ENCODE peak calls at places on chromosomes 5 and 9, in seven cellular contexts. X, W, O, L, N, A and H are unnamed samples.

GRCh38 chr9:116154976-116155699 is 1.5 kb downstream of the PAPPA start:
- DNase-seq in O (peak; percentile 29), A (no peak), W (no peak), X (peak; percentile 82), N (peak; percentile 91), L (no peak), H (peak; percentile 30)

GRCh38 chr5:174626521-174626920 is 97.9 kb upstream of the MSX2 start:
- DNase-seq in L (no peak), N (no peak), O (no peak), X (no peak), A (no peak), W (no peak), H (no peak)

GRCh38 chr9:88949425-88949824 is 41.8 kb upstream of the S1PR3 start:
- DNase-seq in W (no peak), X (peak; percentile 52), L (no peak), A (no peak), O (no peak), N (peak; percentile 17), H (no peak)

GRCh38 chr9:99105152-99106043 is 485 bp downstream of the TGFBR1 start:
- DNase-seq in O (peak; percentile 52), X (peak; percentile 73), N (peak; percentile 83), W (peak; percentile 58), A (peak; percentile 72), L (no peak), H (peak; percentile 58)

GRCh38 chr9:114774504-114774903 is 31.3 kb downstream of the TNFSF15 start:
- DNase-seq in O (no peak), N (no peak), W (no peak), A (no peak), X (no peak), L (no peak), H (no peak)

GRCh38 chr9:127021664-127022337 is 100.6 kb downstream of the ANGPTL2 start:
- DNase-seq in A (peak; percentile 10), X (peak; percentile 100), O (no peak), L (no peak), N (peak; percentile 76), W (no peak), H (no peak)

GRCh38 chr5:172816887-172817418 is 17.1 kb upstream of the ERGIC1 start:
- DNase-seq in O (no peak), W (no peak), A (peak; percentile 45), X (peak; percentile 93), L (no peak), N (peak; percentile 83), H (no peak)

GRCh38 chr5:10248378-10249260 is 1.1 kb downstream of the ATPSCKMT start:
- DNase-seq in L (no peak), A (no peak), N (no peak), W (no peak), X (no peak), O (no peak), H (no peak)

GRCh38 chr5:162591724-162592123 is 524.2 kb downstream of the GABRG2 start:
- DNase-seq in A (no peak), X (no peak), N (no peak), W (no peak), L (no peak), O (no peak), H (peak; percentile 4)

GRCh38 chr9:134698587-134699342 is 57.2 kb downstream of the COL5A1 start:
- DNase-seq in L (peak; percentile 82), W (peak; percentile 84), O (peak; percentile 95), X (peak; percentile 36), N (peak; percentile 69), A (peak; percentile 74), H (peak; percentile 94)

GRCh38 chr9:12818431-12819000 is 43.7 kb downstream of the LURAP1L start:
- DNase-seq in X (peak; percentile 34), W (no peak), N (peak; percentile 63), A (peak; percentile 60), O (peak; percentile 32), L (no peak), H (peak; percentile 46)

GRCh38 chr5:123722451-123722850 is 210.5 kb downstream of the CSNK1G3 start:
- DNase-seq in W (no peak), X (no peak), A (no peak), N (no peak), L (no peak), O (no peak), H (no peak)

DNA sequence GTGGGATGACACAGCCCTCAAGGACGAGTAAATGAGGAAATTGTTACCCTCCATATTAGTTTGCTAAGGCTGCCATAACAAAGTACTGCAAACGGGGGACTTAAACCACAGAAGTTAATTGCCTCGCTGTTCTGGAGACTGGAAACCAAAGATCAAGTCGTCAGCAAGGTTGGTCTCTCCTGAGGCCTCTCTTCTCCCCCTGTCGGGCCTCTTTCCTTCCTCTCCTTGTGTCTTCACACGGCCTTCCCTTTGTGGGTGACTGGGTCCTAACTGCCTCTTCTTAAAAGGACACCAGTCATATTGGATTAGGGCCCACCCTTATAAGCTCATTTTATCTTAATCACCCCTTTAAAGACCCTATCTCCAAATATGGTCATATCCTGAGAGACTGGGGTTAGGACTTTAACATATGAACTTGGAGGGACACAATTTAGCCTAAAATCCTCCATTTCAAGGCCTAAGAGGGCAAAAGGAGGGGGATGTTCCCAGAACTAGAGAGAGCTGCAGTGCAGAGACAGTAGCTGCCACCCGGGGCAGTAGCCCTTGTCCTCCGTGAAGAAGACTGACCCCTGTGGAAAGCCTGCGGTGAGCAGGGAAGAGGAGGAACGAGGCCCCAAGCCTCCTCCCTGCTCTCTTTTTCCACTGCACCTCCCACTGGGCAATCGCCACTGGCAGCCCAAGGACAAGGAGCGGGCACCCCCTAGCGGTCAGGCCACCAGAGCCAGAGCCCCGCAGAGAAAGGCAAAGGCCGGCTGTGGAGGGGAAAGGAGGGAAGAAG is 35.0 kb downstream of the CFAP90 start:
- DNase-seq in X (peak; percentile 39), L (peak; percentile 77), N (peak; percentile 64), A (peak; percentile 78), W (peak; percentile 82), O (peak; percentile 95), H (peak; percentile 98)
- H2BK120ac ChIP-seq in X (no peak overlapping the region), L (no peak overlapping the region), N (no peak overlapping the region), A (no peak overlapping the region), W (no peak overlapping the region), O (no peak overlapping the region), H (no peak overlapping the region)

GRCh38 chr5:142872217-142872616 is 102.0 kb downstream of the ARHGAP26 start:
- DNase-seq in N (no peak), X (no peak), W (no peak), A (no peak), L (no peak), O (no peak), H (no peak)

GRCh38 chr5:142876817-142877216 is 106.6 kb downstream of the ARHGAP26 start:
- DNase-seq in O (no peak), W (no peak), N (no peak), A (no peak), L (no peak), X (no peak), H (no peak)

GRCh38 chr5:142872795-142873194 is 102.6 kb downstream of the ARHGAP26 start:
- DNase-seq in L (no peak), A (peak; percentile 58), N (peak; percentile 36), X (peak; percentile 65), O (no peak), W (no peak), H (peak; percentile 59)

GRCh38 chr5:142873831-142874230 is 103.7 kb downstream of the ARHGAP26 start:
- DNase-seq in X (no peak), A (no peak), W (no peak), O (no peak), L (no peak), N (no peak), H (no peak)

DNA sequence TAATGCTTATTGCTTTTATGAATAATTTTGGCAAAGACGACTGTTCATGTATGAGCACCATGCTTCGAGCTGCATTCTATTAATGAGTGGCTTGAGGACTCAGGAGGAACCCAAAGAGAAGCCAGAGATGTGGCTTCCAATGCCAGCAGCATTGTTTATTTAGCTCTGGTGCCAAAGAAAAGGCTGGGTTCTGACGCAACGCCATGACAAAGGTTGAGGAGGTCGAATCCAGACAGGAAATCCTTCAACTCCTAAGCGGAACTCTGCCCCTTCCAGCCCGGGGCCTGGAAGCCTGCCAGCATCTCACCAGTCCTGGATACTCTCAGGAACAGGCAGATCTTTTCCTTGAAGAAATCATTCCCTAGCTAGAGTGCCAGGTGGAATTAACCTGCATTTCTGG is 104.4 kb downstream of the ARHGAP26 start:
- DNase-seq in O (no peak), A (no peak), W (no peak), N (no peak), L (no peak), X (no peak), H (no peak)
- H2BK120ac ChIP-seq in O (no peak overlapping the region), A (no peak overlapping the region), W (no peak overlapping the region), N (no peak overlapping the region), L (no peak overlapping the region), X (no peak overlapping the region), H (no peak overlapping the region)

DNA sequence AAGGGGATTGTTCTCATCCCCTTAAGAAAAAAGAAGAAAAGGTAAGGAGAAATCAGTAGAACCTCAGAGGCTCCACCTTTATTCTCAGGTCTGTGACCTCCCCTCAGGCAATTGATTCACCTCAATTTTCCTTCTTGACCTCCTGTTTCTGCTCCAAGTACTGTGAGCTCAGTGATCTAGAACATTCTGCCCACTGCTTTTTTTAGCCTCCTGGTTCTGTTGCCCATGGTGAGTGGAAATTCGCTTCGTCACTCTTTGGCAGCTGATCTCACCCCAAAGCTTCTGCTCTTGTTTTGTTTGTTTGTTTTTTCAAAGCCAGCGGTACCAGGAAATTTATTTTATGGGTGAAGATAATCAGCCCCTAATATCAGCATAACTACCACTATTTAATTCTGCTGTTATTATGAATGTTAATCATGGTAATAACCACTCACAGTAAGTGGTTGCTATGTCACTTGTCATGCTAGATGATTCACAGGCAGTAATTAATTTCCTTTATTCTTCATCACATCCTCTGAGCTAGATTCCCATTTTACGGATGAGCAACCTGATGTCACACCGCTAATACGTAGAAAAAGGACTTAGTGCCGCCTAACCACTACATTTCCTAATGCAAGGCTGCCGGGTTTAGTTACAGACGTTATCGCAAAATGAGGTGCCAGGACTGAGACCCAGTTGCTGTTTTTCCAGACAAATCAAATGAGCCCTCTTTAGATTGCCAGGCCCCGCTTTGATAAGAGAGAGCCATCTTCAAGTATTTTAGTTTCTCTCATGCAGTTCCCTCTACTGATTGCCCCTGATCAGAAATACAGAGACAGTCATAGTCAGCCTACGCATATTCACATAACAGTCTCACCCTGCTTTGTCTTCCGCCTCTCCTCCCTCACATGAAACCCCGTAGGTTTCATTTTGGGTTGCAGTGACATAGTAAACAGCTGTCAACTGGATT is 78.2 kb downstream of the CYFIP2 start:
- DNase-seq in X (no peak), W (no peak), A (no peak), N (no peak), O (no peak), L (no peak), H (no peak)
- H2BK120ac ChIP-seq in X (no peak overlapping the region), W (no peak overlapping the region), A (no peak overlapping the region), N (no peak overlapping the region), O (no peak overlapping the region), L (no peak overlapping the region), H (no peak overlapping the region)

GRCh38 chr5:177300971-177301370 is 2.5 kb downstream of the RAB24 start:
- DNase-seq in A (peak; percentile 87), W (no peak), O (no peak), X (no peak), L (no peak), N (peak; percentile 21), H (no peak)

GRCh38 chr5:177302354-177303110 is 987 bp downstream of the RAB24 start:
- DNase-seq in L (no peak), A (peak; percentile 65), X (peak; percentile 10), W (no peak), O (peak; percentile 53), N (peak; percentile 32), H (peak; percentile 59)

GRCh38 chr5:177299711-177300110 is 3.8 kb downstream of the RAB24 start:
- DNase-seq in N (no peak), O (no peak), L (no peak), X (no peak), A (no peak), W (no peak), H (no peak)

GRCh38 chr5:177301503-177302165 is 1.9 kb downstream of the RAB24 start:
- DNase-seq in N (no peak), W (no peak), A (peak; percentile 99), O (no peak), L (no peak), X (no peak), H (peak; percentile 55)

GRCh38 chr5:177300236-177300880 is 3.2 kb downstream of the RAB24 start:
- DNase-seq in X (peak; percentile 80), W (no peak), N (peak; percentile 94), L (no peak), O (peak; percentile 70), A (peak; percentile 53), H (peak; percentile 83)
- H2BK120ac ChIP-seq in X (no peak overlapping the region), W (no peak overlapping the region), N (no peak overlapping the region), L (no peak overlapping the region), O (no peak overlapping the region), A (no peak overlapping the region), H (no peak overlapping the region)